ENCODE peak calls at places on chromosome 14, in nine cellular contexts. M, D, Q, L, Y, K, G, Z and B are unnamed samples.

GRCh38 chr14:72501439-72501838 is 392.5 kb downstream of the DPF3 start:
- DNase-seq in M (no peak), D (no peak), Q (no peak), L (no peak), Y (no peak), K (no peak), G (no peak), Z (no peak), B (no peak)

GRCh38 chr14:45361727-45362126 is 108.7 kb upstream of the MIS18BP1 start:
- DNase-seq in M (no peak), D (no peak), Q (no peak), L (no peak), Y (no peak), K (no peak), G (no peak), Z (no peak), B (no peak)

GRCh38 chr14:95993768-95994592 is 45.2 kb upstream of the C14orf132 start:
- DNase-seq in M (no peak), D (no peak), Q (peak), L (peak), Y (peak), K (peak), G (peak), Z (peak), B (peak)

GRCh38 chr14:105978618-105979295 is 452.4 kb downstream of the TMEM121 start:
- DNase-seq in M (no peak), D (no peak), Q (no peak), L (no peak), Y (no peak), K (no peak), G (no peak), Z (no peak), B (no peak)

GRCh38 chr14:33589334-33589733 is 361.5 kb downstream of the EGLN3 start:
- DNase-seq in M (no peak), D (no peak), Q (no peak), L (no peak), Y (no peak), K (no peak), G (no peak), Z (no peak), B (no peak)

GRCh38 chr14:33780035-33780434 is 170.8 kb downstream of the EGLN3 start:
- DNase-seq in M (no peak), D (no peak), Q (no peak), L (no peak), Y (no peak), K (no peak), G (no peak), Z (no peak), B (no peak)

GRCh38 chr14:55438066-55438683 is 2.2 kb downstream of the TBPL2 start:
- DNase-seq in M (no peak), D (no peak), Q (no peak), L (peak), Y (peak), K (peak), G (peak), Z (peak), B (no peak)

GRCh38 chr14:102187044-102187443 is 47.3 kb downstream of the WDR20 start:
- DNase-seq in M (no peak), D (no peak), Q (no peak), L (no peak), Y (no peak), K (peak), G (no peak), Z (no peak), B (no peak)

GRCh38 chr14:102544034-102544744 is 34.6 kb upstream of the ANKRD9 start:
- DNase-seq in M (no peak), D (no peak), Q (no peak), L (no peak), Y (peak), K (no peak), G (no peak), Z (no peak), B (no peak)

GRCh38 chr14:75158843-75159614 is 17.4 kb downstream of the TMED10 start:
- DNase-seq in M (no peak), D (no peak), Q (no peak), L (no peak), Y (no peak), K (no peak), G (no peak), Z (no peak), B (no peak)

GRCh38 chr14:39184628-39185255 is 9.7 kb downstream of the PNN start:
- DNase-seq in M (no peak), D (no peak), Q (no peak), L (no peak), Y (no peak), K (no peak), G (no peak), Z (no peak), B (no peak)

GRCh38 chr14:105484069-105484996 is 2.4 kb upstream of the CRIP1 start:
- DNase-seq in M (no peak), D (no peak), Q (no peak), L (no peak), Y (no peak), K (no peak), G (peak), Z (no peak), B (no peak)

GRCh38 chr14:36383674-36384421 is 63.4 kb upstream of the MBIP start:
- DNase-seq in M (no peak), D (no peak), Q (peak), L (no peak), Y (no peak), K (no peak), G (no peak), Z (no peak), B (no peak)

GRCh38 chr14:74980746-74981661 is 21.7 kb upstream of the EIF2B2 start:
- DNase-seq in M (no peak), D (no peak), Q (no peak), L (no peak), Y (peak), K (no peak), G (no peak), Z (no peak), B (no peak)

GRCh38 chr14:39015360-39015961 is 87.6 kb downstream of the SEC23A start:
- DNase-seq in M (no peak), D (no peak), Q (no peak), L (peak), Y (peak), K (peak), G (peak), Z (peak), B (no peak)

GRCh38 chr14:105646175-105646574 is 119.8 kb downstream of the TMEM121 start:
- DNase-seq in M (no peak), D (no peak), Q (no peak), L (no peak), Y (no peak), K (no peak), G (no peak), Z (no peak), B (no peak)

GRCh38 chr14:95033851-95034622 is 123.3 kb downstream of the DICER1 start:
- DNase-seq in M (no peak), D (peak), Q (no peak), L (no peak), Y (no peak), K (no peak), G (no peak), Z (no peak), B (no peak)

GRCh38 chr14:68659021-68659931 is 133.6 kb downstream of the ZFP36L1 start:
- DNase-seq in M (no peak), D (no peak), Q (no peak), L (no peak), Y (no peak), K (no peak), G (no peak), Z (peak), B (no peak)

GRCh38 chr14:99233222-99234035 is 38.6 kb downstream of the BCL11B start:
- DNase-seq in M (no peak), D (no peak), Q (no peak), L (no peak), Y (no peak), K (no peak), G (no peak), Z (no peak), B (no peak)

GRCh38 chr14:22537436-22538310 is 51.4 kb downstream of the DAD1 start:
- DNase-seq in M (no peak), D (no peak), Q (no peak), L (no peak), Y (no peak), K (no peak), G (no peak), Z (no peak), B (no peak)

GRCh38 chr14:56004323-56004722 is 113.9 kb upstream of the PELI2 start:
- DNase-seq in M (no peak), D (no peak), Q (no peak), L (no peak), Y (no peak), K (no peak), G (no peak), Z (no peak), B (no peak)

GRCh38 chr14:83473846-83474245 is 1940.2 kb upstream of the SEL1L start:
- DNase-seq in M (no peak), D (no peak), Q (no peak), L (no peak), Y (no peak), K (no peak), G (peak), Z (no peak), B (no peak)

GRCh38 chr14:48193893-48194292 is 518.5 kb upstream of the MDGA2 start:
- DNase-seq in M (no peak), D (no peak), Q (no peak), L (no peak), Y (no peak), K (no peak), G (no peak), Z (peak), B (no peak)

GRCh38 chr14:52950410-52950897 is 396 bp downstream of the FERMT2 start:
- DNase-seq in M (peak), D (peak), Q (peak), L (peak), Y (peak), K (peak), G (peak), Z (peak), B (no peak)

GRCh38 chr14:33432407-33433023 is 493.8 kb downstream of the NPAS3 start:
- DNase-seq in M (no peak), D (no peak), Q (no peak), L (peak), Y (no peak), K (no peak), G (peak), Z (peak), B (no peak)

GRCh38 chr14:34208532-34208931 is 253.5 kb downstream of the SPTSSA start:
- DNase-seq in M (no peak), D (no peak), Q (no peak), L (no peak), Y (no peak), K (no peak), G (no peak), Z (no peak), B (no peak)

GRCh38 chr14:23618415-23618988 is 17.7 kb upstream of the DHRS2 start:
- DNase-seq in M (no peak), D (no peak), Q (no peak), L (no peak), Y (no peak), K (no peak), G (no peak), Z (no peak), B (no peak)

GRCh38 chr14:83004456-83005006 is 1470.9 kb upstream of the SEL1L start:
- DNase-seq in M (no peak), D (no peak), Q (no peak), L (no peak), Y (no peak), K (no peak), G (no peak), Z (no peak), B (no peak)

GRCh38 chr14:100223332-100224171 is 15.4 kb upstream of the YY1 start:
- DNase-seq in M (no peak), D (no peak), Q (no peak), L (no peak), Y (no peak), K (no peak), G (no peak), Z (no peak), B (no peak)

GRCh38 chr14:89198544-89199329 is 218.3 kb downstream of the FOXN3 start:
- DNase-seq in M (no peak), D (no peak), Q (no peak), L (no peak), Y (no peak), K (no peak), G (no peak), Z (no peak), B (no peak)

GRCh38 chr14:72476657-72477499 is 417.0 kb downstream of the DPF3 start:
- DNase-seq in M (peak), D (no peak), Q (no peak), L (peak), Y (peak), K (peak), G (no peak), Z (peak), B (peak)

GRCh38 chr14:32372154-32372553 is 43.1 kb downstream of the AKAP6 start:
- DNase-seq in M (no peak), D (no peak), Q (no peak), L (no peak), Y (no peak), K (peak), G (no peak), Z (no peak), B (no peak)

GRCh38 chr14:52356025-52356424 is 41.9 kb downstream of the PTGER2 start:
- DNase-seq in M (no peak), D (no peak), Q (no peak), L (peak), Y (no peak), K (no peak), G (no peak), Z (peak), B (no peak)

GRCh38 chr14:104865631-104866441 is 768 bp downstream of the CEP170B start:
- DNase-seq in M (peak), D (peak), Q (peak), L (peak), Y (peak), K (peak), G (peak), Z (peak), B (no peak)

GRCh38 chr14:65472189-65472588 is 59.7 kb downstream of the FUT8 start:
- DNase-seq in M (no peak), D (no peak), Q (no peak), L (peak), Y (peak), K (no peak), G (no peak), Z (no peak), B (no peak)

GRCh38 chr14:27391331-27391730 is 793.5 kb upstream of the NOVA1 start:
- DNase-seq in M (no peak), D (no peak), Q (no peak), L (no peak), Y (no peak), K (no peak), G (no peak), Z (no peak), B (no peak)

GRCh38 chr14:67411820-67412421 is at the start of gene PLEK2:
- DNase-seq in M (peak), D (no peak), Q (no peak), L (peak), Y (peak), K (peak), G (no peak), Z (peak), B (peak)